ENCODE peak calls at places on chromosomes 11 and 22, in five cellular contexts. Q, F, J, K and R are unnamed samples.

GRCh38 chr22:44399906-44400762 is 87.4 kb upstream of the SHISAL1 start:
- DNase-seq in Q (peak; percentile 55), F (no peak), J (no peak), K (no peak), R (no peak)

GRCh38 chr11:65426839-65427690 is 4.5 kb downstream of the NEAT1 start:
- DNase-seq in Q (peak; percentile 76), F (no peak), J (no peak), K (no peak), R (no peak)

GRCh38 chr11:47272706-47273105 is 2.8 kb downstream of the MADD start:
- DNase-seq in Q (no peak), F (peak; percentile 66), J (no peak), K (no peak), R (no peak)

GRCh38 chr22:50544078-50544745 is 1.5 kb upstream of the KLHDC7B start:
- DNase-seq in Q (no peak), F (peak; percentile 84), J (no peak), K (no peak), R (peak; percentile 49)

GRCh38 chr11:70354629-70355028 is 43.7 kb upstream of the CTTN start:
- DNase-seq in Q (no peak), F (no peak), J (no peak), K (no peak), R (no peak)

GRCh38 chr22:39651783-39652058 is 81.2 kb downstream of the CACNA1I start:
- DNase-seq in Q (no peak), F (no peak), J (no peak), K (no peak), R (no peak)

GRCh38 chr11:112886707-112887370 is 74.4 kb upstream of the NCAM1 start:
- DNase-seq in Q (no peak), F (no peak), J (no peak), K (no peak), R (no peak)

GRCh38 chr11:127994736-127995135 is 592.6 kb downstream of the ETS1 start:
- DNase-seq in Q (no peak), F (no peak), J (no peak), K (no peak), R (no peak)

GRCh38 chr11:67267188-67268035 is 1.1 kb downstream of the GRK2 start:
- DNase-seq in Q (peak; percentile 75), F (no peak), J (no peak), K (no peak), R (no peak)

GRCh38 chr11:112004389-112004788 is 20.8 kb upstream of the DLAT start:
- DNase-seq in Q (no peak), F (no peak), J (no peak), K (no peak), R (no peak)

GRCh38 chr11:68328374-68329091 is 16.1 kb downstream of the LRP5 start:
- DNase-seq in Q (no peak), F (no peak), J (no peak), K (no peak), R (peak; percentile 26)

GRCh38 chr11:109085708-109086373 is 336.1 kb upstream of the C11orf87 start:
- DNase-seq in Q (no peak), F (no peak), J (no peak), K (no peak), R (no peak)

GRCh38 chr22:20206709-20207215 is 55.9 kb upstream of the CCDC188 start:
- DNase-seq in Q (no peak), F (no peak), J (no peak), K (no peak), R (no peak)

GRCh38 chr22:25969901-25970300 is 199.4 kb upstream of the SEZ6L start:
- DNase-seq in Q (no peak), F (no peak), J (no peak), K (no peak), R (no peak)

GRCh38 chr11:75325713-75326438 is 25.6 kb downstream of the ARRB1 start:
- DNase-seq in Q (no peak), F (no peak), J (no peak), K (no peak), R (no peak)

GRCh38 chr11:26844963-26845362 is 123.1 kb upstream of the SLC5A12 start:
- DNase-seq in Q (no peak), F (no peak), J (no peak), K (no peak), R (no peak)

GRCh38 chr11:82682003-82682751 is 51.5 kb downstream of the FAM181B start:
- DNase-seq in Q (no peak), F (peak; percentile 55), J (no peak), K (no peak), R (no peak)

GRCh38 chr22:19039796-19040580 is 82.2 kb downstream of the DGCR2 start:
- DNase-seq in Q (no peak), F (no peak), J (no peak), K (no peak), R (no peak)

GRCh38 chr11:93579187-93579773 is 36.1 kb upstream of the SMCO4 start:
- DNase-seq in Q (no peak), F (no peak), J (no peak), K (no peak), R (no peak)

GRCh38 chr11:69914286-69915150 is 95.3 kb upstream of the FGF3 start:
- DNase-seq in Q (peak; percentile 72), F (no peak), J (no peak), K (no peak), R (no peak)

GRCh38 chr11:61756452-61757212 is 4.2 kb downstream of the MYRF start:
- DNase-seq in Q (no peak), F (no peak), J (no peak), K (no peak), R (no peak)

GRCh38 chr11:44110231-44110679 is 14.8 kb downstream of the EXT2 start:
- DNase-seq in Q (no peak), F (peak; percentile 70), J (no peak), K (no peak), R (no peak)

GRCh38 chr11:132999031-132999430 is 533.3 kb downstream of the OPCML start:
- DNase-seq in Q (no peak), F (no peak), J (no peak), K (no peak), R (no peak)

GRCh38 chr11:33410086-33410765 is 153.0 kb downstream of the HIPK3 start:
- DNase-seq in Q (no peak), F (no peak), J (no peak), K (no peak), R (no peak)

GRCh38 chr11:115453158-115453557 is 51.1 kb downstream of the CADM1 start:
- DNase-seq in Q (no peak), F (no peak), J (no peak), K (no peak), R (no peak)

GRCh38 chr22:19995611-19996339 is 20.8 kb downstream of the ARVCF start:
- DNase-seq in Q (peak; percentile 91), F (no peak), J (no peak), K (no peak), R (no peak)

GRCh38 chr11:37908224-37908558 is 1310.2 kb upstream of the RAG2 start:
- DNase-seq in Q (no peak), F (no peak), J (no peak), K (no peak), R (no peak)

GRCh38 chr11:58742140-58742539 is 10.4 kb upstream of the GLYAT start:
- DNase-seq in Q (no peak), F (no peak), J (no peak), K (no peak), R (no peak)

DNA sequence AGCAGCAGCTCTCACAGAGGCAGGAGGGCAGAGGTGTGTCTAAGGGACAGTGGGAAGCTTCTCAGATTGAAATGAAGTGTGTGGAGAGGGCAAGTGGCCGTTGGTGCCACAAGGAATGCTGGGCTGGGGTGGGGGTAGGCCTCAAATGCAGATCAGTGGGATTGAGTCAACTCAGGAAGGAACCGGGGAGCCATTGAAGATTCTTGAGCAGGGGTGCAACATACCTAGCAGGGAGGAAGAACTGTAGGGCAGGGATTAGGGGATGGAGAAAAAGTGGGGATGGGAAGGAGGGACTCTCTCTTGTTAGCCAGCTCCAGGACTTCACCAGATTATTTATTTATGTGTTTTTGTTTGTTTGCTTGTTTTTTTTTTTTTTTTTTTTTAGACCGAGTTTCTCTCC is 2.9 kb upstream of the SEC14L2 start:
- DNase-seq in Q (no peak), F (no peak), J (no peak), K (no peak), R (no peak)
- H3K27ac ChIP-seq in Q (no peak overlapping the region), F (no peak overlapping the region), J (no peak overlapping the region), K (no peak overlapping the region), R (no peak overlapping the region)

GRCh38 chr11:120259988-120260565 is 20.1 kb downstream of the POU2F3 start:
- DNase-seq in Q (no peak), F (no peak), J (no peak), K (no peak), R (no peak)

GRCh38 chr11:120260616-120261015 is 20.7 kb downstream of the POU2F3 start:
- DNase-seq in Q (no peak), F (no peak), J (no peak), K (no peak), R (no peak)

GRCh38 chr11:120258661-120259060 is 18.7 kb downstream of the POU2F3 start:
- DNase-seq in Q (no peak), F (no peak), J (no peak), K (no peak), R (no peak)

GRCh38 chr11:120257346-120257745 is 17.4 kb downstream of the POU2F3 start:
- DNase-seq in Q (no peak), F (no peak), J (no peak), K (no peak), R (no peak)

DNA sequence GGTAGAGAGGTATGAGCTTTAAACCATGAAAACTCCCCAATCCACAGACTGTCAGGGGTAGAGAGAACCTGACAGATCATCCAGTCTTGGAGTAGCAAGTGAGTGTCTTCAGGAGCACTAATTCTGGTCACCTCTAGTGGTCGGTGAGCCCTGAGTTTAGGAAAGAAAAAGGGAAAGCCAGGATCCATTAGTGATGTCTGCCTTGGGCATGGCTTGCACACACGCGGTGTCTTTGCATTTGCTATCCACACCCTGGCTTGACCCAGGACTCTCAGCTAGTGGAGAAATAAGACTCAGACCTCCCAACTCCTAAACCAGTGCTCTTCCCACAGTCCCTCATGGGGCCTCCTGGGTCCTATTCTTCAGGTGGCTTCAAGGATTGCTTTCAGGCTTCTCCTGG is 19.3 kb downstream of the POU2F3 start:
- DNase-seq in Q (no peak), F (no peak), J (no peak), K (no peak), R (no peak)
- H3K27ac ChIP-seq in Q (no peak overlapping the region), F (no peak overlapping the region), J (no peak overlapping the region), K (no peak overlapping the region), R (no peak overlapping the region)

DNA sequence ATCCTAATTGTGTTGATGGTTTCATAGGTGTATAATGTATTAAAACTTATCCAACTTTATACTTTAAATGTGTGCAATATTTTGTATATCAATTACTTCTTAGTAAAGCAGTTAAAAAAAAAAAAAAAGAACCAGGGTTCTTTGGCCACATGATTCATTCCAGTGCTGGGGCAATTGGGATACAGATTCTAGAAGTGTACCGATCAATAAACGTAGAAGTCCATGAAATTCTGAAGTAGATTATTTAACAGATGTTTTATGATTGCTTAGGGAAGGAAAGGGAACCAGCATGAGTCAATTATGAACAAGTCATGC is 51.0 kb downstream of the MAPK1 start:
- DNase-seq in Q (no peak), F (no peak), J (no peak), K (no peak), R (no peak)
- H3K27ac ChIP-seq in Q (peak overlapping the region; percentile 82), F (no peak overlapping the region), J (peak overlapping the region; percentile 77), K (no peak overlapping the region), R (no peak overlapping the region)

DNA sequence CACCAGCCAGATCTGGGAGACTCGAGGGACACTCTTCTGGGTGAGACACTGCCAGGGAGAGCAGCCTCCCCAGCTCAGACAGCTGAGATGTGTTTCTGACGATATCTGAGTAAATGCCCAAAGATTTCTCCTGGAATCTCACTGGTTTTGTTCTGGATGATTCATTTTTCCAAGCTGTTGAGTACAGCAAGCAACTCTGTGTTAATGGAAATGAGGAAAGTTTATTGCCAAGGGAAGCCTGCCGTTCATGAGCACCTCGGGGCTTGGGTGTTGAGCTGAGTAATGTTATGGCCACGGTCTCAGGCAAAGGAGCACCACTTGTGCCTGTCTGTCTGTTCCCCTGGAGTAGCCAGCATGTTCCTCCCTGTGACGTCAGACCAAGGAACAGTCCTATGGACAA is 1132.4 kb downstream of the BRD1 start:
- DNase-seq in Q (no peak), F (no peak), J (no peak), K (no peak), R (no peak)
- H3K27ac ChIP-seq in Q (peak overlapping the region; percentile 22), F (no peak overlapping the region), J (no peak overlapping the region), K (no peak overlapping the region), R (no peak overlapping the region)